ENCODE peak calls at places on chromosomes 1 and 21, in nine cellular contexts. T is bronchial epithelial cell; A is GF-D8; O is stimulated activated CD4-positive, alpha-beta T cell treated with anti-CD3 and anti-CD28 coated beads, Interleukin-1b, Interleukin-23, amount 100 ng/mL, for 48 hours; Z is activated T-cell treated with anti-CD3 and anti-CD28 coated beads for 1 hour; L is adipocyte; U is endothelial cell; P is SK-N-DZ; R is ascending aorta. W is an unnamed sample.

GRCh38 chr1:41379741-41380130 is 18.5 kb downstream of the FOXO6 start:
- DNase-seq in T (no peak), L (no peak), R (no peak), Z (no peak), P (no peak), A (no peak), U (no peak), O (no peak), W (no peak)

GRCh38 chr21:25370311-25370744 is 237.0 kb downstream of the MRPL39 start:
- DNase-seq in P (no peak), A (no peak), L (peak), Z (no peak), R (no peak), T (peak), U (no peak), O (peak), W (no peak)

GRCh38 chr1:172641492-172641891 is 17.4 kb upstream of the FASLG start:
- DNase-seq in U (no peak), Z (no peak), T (no peak), L (no peak), A (no peak), R (no peak), O (no peak), P (no peak), W (no peak)

GRCh38 chr1:82392946-82393345 is 592.2 kb downstream of the ADGRL2 start:
- DNase-seq in R (no peak), Z (no peak), U (no peak), T (peak), P (no peak), O (no peak), L (no peak), A (no peak), W (no peak)

GRCh38 chr1:40435471-40435870 is 14.8 kb upstream of the ZFP69B start:
- DNase-seq in L (no peak), A (no peak), Z (no peak), T (no peak), O (no peak), U (no peak), R (no peak), P (no peak), W (no peak)

GRCh38 chr1:227546598-227547313 is 16.6 kb upstream of the ZNF678 start:
- DNase-seq in A (no peak), Z (no peak), L (no peak), O (no peak), R (no peak), T (no peak), P (no peak), U (no peak), W (no peak)

GRCh38 chr1:160826546-160826945 is 30.6 kb downstream of the LY9 start:
- DNase-seq in L (no peak), A (no peak), R (no peak), Z (no peak), O (no peak), P (no peak), U (no peak), T (peak), W (no peak)

GRCh38 chr1:178060789-178061556 is 32.9 kb upstream of the RASAL2 start:
- DNase-seq in L (peak), U (no peak), T (peak), O (no peak), P (no peak), A (no peak), R (no peak), Z (no peak), W (no peak)

GRCh38 chr1:84693009-84693408 is 2.7 kb upstream of the SSX2IP start:
- DNase-seq in Z (no peak), P (no peak), L (no peak), T (no peak), U (no peak), R (no peak), A (peak), O (no peak), W (no peak)

GRCh38 chr1:25647863-25648262 is 31.3 kb downstream of the MAN1C1 start:
- DNase-seq in Z (no peak), L (no peak), A (no peak), U (no peak), T (no peak), R (no peak), P (no peak), O (no peak), W (no peak)

GRCh38 chr1:97680460-97680859 is 240.4 kb downstream of the DPYD start:
- DNase-seq in Z (no peak), T (no peak), L (no peak), P (peak), A (no peak), U (no peak), R (no peak), O (no peak), W (no peak)

GRCh38 chr1:156383023-156383422 is 14.0 kb downstream of the RHBG start:
- DNase-seq in O (peak), T (peak), U (peak), A (no peak), R (no peak), Z (peak), L (peak), P (peak), W (peak)

GRCh38 chr1:198258491-198258890 is 101.7 kb downstream of the NEK7 start:
- DNase-seq in P (no peak), A (no peak), T (peak), R (no peak), O (no peak), L (peak), U (no peak), Z (no peak), W (no peak)

GRCh38 chr1:211965108-211965805 is 70.1 kb downstream of the INTS7 start:
- DNase-seq in L (no peak), O (no peak), A (peak), Z (no peak), P (no peak), T (no peak), R (no peak), U (no peak), W (no peak)